ENCODE peak calls at places on chromosomes 12 and 14, in four cellular contexts. One of them, this sample, is unnamed.
A peak's percentile ranks its signal among the peaks of the same experiment; 100 is the strongest.

GRCh38 chr14:22418631-22419030 is 170.4 kb downstream of the DAD1 start:
- DNase-seq in HuH-7.5: no peak
- DNase-seq in cardiac fibroblast: no peak
- DNase-seq in NCI-H2081: no peak
- DNase-seq in this sample: peak; percentile 37

GRCh38 chr14:68561531-68562007 is 231.3 kb downstream of the ZFP36L1 start:
- DNase-seq in HuH-7.5: no peak
- DNase-seq in cardiac fibroblast: no peak
- DNase-seq in NCI-H2081: no peak
- DNase-seq in this sample: no peak

GRCh38 chr14:36947362-36947761 is 225.0 kb downstream of the SLC25A21 start:
- DNase-seq in HuH-7.5: no peak
- DNase-seq in cardiac fibroblast: no peak
- DNase-seq in NCI-H2081: no peak
- DNase-seq in this sample: no peak

GRCh38 chr12:51128905-51129304 is 44.0 kb downstream of the TFCP2 start:
- DNase-seq in HuH-7.5: no peak
- DNase-seq in cardiac fibroblast: no peak
- DNase-seq in NCI-H2081: no peak
- DNase-seq in this sample: no peak

GRCh38 chr14:98945611-98946570 is 326.1 kb downstream of the BCL11B start:
- DNase-seq in HuH-7.5: no peak
- DNase-seq in cardiac fibroblast: no peak
- DNase-seq in NCI-H2081: no peak
- DNase-seq in this sample: no peak

GRCh38 chr14:55160989-55161388 is 30.4 kb downstream of the DLGAP5 start:
- DNase-seq in HuH-7.5: no peak
- DNase-seq in cardiac fibroblast: peak; percentile 65
- DNase-seq in NCI-H2081: peak; percentile 2
- DNase-seq in this sample: peak; percentile 54

GRCh38 chr12:24947541-24948451 is 1.1 kb downstream of the BCAT1 start:
- DNase-seq in HuH-7.5: no peak
- DNase-seq in cardiac fibroblast: peak; percentile 35
- DNase-seq in NCI-H2081: no peak
- DNase-seq in this sample: no peak

GRCh38 chr14:63901434-63902085 is 48.8 kb downstream of the SYNE2 start:
- DNase-seq in HuH-7.5: no peak
- DNase-seq in cardiac fibroblast: peak; percentile 84
- DNase-seq in NCI-H2081: no peak
- DNase-seq in this sample: peak; percentile 93

GRCh38 chr12:6230321-6231110 is 30.3 kb downstream of the CD9 start:
- DNase-seq in HuH-7.5: no peak
- DNase-seq in cardiac fibroblast: peak; percentile 61
- DNase-seq in NCI-H2081: no peak
- DNase-seq in this sample: peak; percentile 86

GRCh38 chr12:114405199-114405448 is 820 bp downstream of the TBX5 start:
- DNase-seq in HuH-7.5: no peak
- DNase-seq in cardiac fibroblast: peak; percentile 36
- DNase-seq in NCI-H2081: no peak
- DNase-seq in this sample: no peak

GRCh38 chr14:65299837-65300236 is 112.7 kb upstream of the FUT8 start:
- DNase-seq in HuH-7.5: no peak
- DNase-seq in cardiac fibroblast: no peak
- DNase-seq in NCI-H2081: no peak
- DNase-seq in this sample: no peak

GRCh38 chr14:68654471-68654941 is 138.4 kb downstream of the ZFP36L1 start:
- DNase-seq in HuH-7.5: no peak
- DNase-seq in cardiac fibroblast: no peak
- DNase-seq in NCI-H2081: no peak
- DNase-seq in this sample: peak; percentile 51

GRCh38 chr12:110860833-110861291 is 14.1 kb downstream of the CCDC63 start:
- DNase-seq in HuH-7.5: no peak
- DNase-seq in cardiac fibroblast: peak; percentile 7
- DNase-seq in NCI-H2081: no peak
- DNase-seq in this sample: peak; percentile 43

GRCh38 chr12:58801986-58802385 is 118.3 kb downstream of the LRIG3 start:
- DNase-seq in HuH-7.5: no peak
- DNase-seq in cardiac fibroblast: no peak
- DNase-seq in NCI-H2081: no peak
- DNase-seq in this sample: peak; percentile 13